ENCODE peak calls at places on chromosome 1, in six cellular contexts. F is A549, V is K562, Y is endothelial cell of umbilical vein, C is GM12878, S is HepG2. L is an unnamed sample.
A peak's percentile ranks its signal among the peaks of the same experiment; 100 is the strongest.

GRCh38 chr1:22712502-22713271 is 2.0 kb downstream of the EPHB2 start:
- DNase-seq in F (no peak), V (no peak), Y (peak; percentile 70), C (no peak), S (no peak), L (peak; percentile 86)

GRCh38 chr1:236523704-236524141 is at the start of gene LGALS8:
- DNase-seq in F (peak; percentile 82), V (peak; percentile 90), Y (peak; percentile 83), C (no peak), S (peak; percentile 43), L (peak; percentile 67)

GRCh38 chr1:86765073-86765472 is 60.7 kb downstream of the SH3GLB1 start:
- DNase-seq in F (no peak), V (peak; percentile 78), Y (no peak), C (no peak), S (no peak), L (no peak)

GRCh38 chr1:181153634-181153961 is 65.1 kb downstream of the IER5 start:
- DNase-seq in F (no peak), V (no peak), Y (no peak), C (no peak), S (no peak), L (no peak)

GRCh38 chr1:147843486-147843885 is 59.1 kb upstream of the GJA8 start:
- DNase-seq in F (no peak), V (no peak), Y (no peak), C (no peak), S (no peak), L (no peak)

GRCh38 chr1:15231714-15232201 is 15.3 kb upstream of the FHAD1 start:
- DNase-seq in F (no peak), V (no peak), Y (no peak), C (peak; percentile 95), S (no peak), L (peak; percentile 25)

GRCh38 chr1:186626533-186626932 is 53.7 kb downstream of the PTGS2 start:
- DNase-seq in F (no peak), V (no peak), Y (peak; percentile 85), C (no peak), S (no peak), L (no peak)

GRCh38 chr1:213015099-213016050 is at the start of gene ANGEL2:
- DNase-seq in F (peak; percentile 98), V (peak; percentile 95), Y (peak; percentile 98), C (peak; percentile 94), S (peak; percentile 95), L (peak; percentile 98)

GRCh38 chr1:199272107-199272506 is 633.3 kb downstream of the PTPRC start:
- DNase-seq in F (no peak), V (no peak), Y (no peak), C (no peak), S (no peak), L (no peak)

GRCh38 chr1:110136911-110137310 is 13.4 kb upstream of the SLC6A17 start:
- DNase-seq in F (no peak), V (no peak), Y (no peak), C (no peak), S (peak; percentile 4), L (no peak)

GRCh38 chr1:59892836-59893811 is 33.4 kb downstream of the CYP2J2 start:
- DNase-seq in F (no peak), V (no peak), Y (no peak), C (no peak), S (no peak), L (no peak)

GRCh38 chr1:228236744-228237143 is 28.9 kb downstream of the OBSCN start:
- DNase-seq in F (peak; percentile 42), V (peak; percentile 64), Y (peak; percentile 62), C (no peak), S (peak; percentile 55), L (peak; percentile 63)

GRCh38 chr1:27233677-27234053 is 767 bp upstream of the WDTC1 start:
- DNase-seq in F (no peak), V (no peak), Y (no peak), C (no peak), S (no peak), L (peak; percentile 36)

GRCh38 chr1:213296558-213296957 is 245.5 kb downstream of the RPS6KC1 start:
- DNase-seq in F (no peak), V (peak; percentile 47), Y (no peak), C (no peak), S (no peak), L (peak; percentile 72)

GRCh38 chr1:60425528-60425927 is 352.0 kb upstream of the C1orf87 start:
- DNase-seq in F (no peak), V (peak; percentile 7), Y (peak; percentile 13), C (no peak), S (peak; percentile 30), L (peak; percentile 4)

GRCh38 chr1:936348-936747 is 12.6 kb downstream of the SAMD11 start:
- DNase-seq in F (no peak), V (no peak), Y (no peak), C (no peak), S (no peak), L (no peak)

GRCh38 chr1:177385760-177386698 is 215.3 kb downstream of the BRINP2 start:
- DNase-seq in F (no peak), V (no peak), Y (no peak), C (peak; percentile 2), S (no peak), L (no peak)

GRCh38 chr1:39672551-39672947 is 642 bp upstream of the NT5C1A start:
- DNase-seq in F (no peak), V (peak; percentile 77), Y (peak; percentile 13), C (no peak), S (no peak), L (no peak)

GRCh38 chr1:1921901-1922753 is 3.0 kb upstream of the TMEM52 start:
- DNase-seq in F (no peak), V (no peak), Y (no peak), C (no peak), S (no peak), L (no peak)

GRCh38 chr1:41321277-41321676 is 40.0 kb upstream of the FOXO6 start:
- DNase-seq in F (no peak), V (no peak), Y (no peak), C (no peak), S (no peak), L (no peak)

DNA sequence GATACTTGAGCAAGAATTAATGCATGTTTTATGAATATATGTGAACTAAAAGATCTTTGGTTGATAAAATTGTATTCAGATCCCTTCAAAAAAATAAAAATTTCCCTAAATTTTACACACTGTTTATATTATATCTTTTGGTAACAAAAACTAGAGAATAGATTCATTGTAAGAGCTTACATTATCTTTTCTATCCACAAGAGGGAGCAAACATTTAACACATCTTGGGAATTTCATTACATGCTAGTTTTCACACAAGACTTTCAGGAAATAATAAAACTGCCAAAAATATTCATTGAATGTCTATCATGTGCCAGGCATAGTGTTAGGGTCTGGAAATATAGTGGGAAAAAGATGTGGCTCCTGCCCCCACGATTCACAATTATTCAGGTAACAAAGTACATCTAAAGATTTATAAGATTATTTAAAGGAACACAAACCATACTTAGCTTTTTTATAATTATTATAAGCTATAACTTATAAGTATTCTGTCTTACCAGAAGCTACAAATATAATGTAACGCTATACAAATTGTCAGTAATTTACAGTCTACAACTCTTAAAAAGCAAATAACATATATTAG is 30.6 kb downstream of the FAF1 start:
- DNase-seq in F (peak; percentile 39), V (peak; percentile 21), Y (peak; percentile 52), C (no peak), S (peak; percentile 47), L (peak; percentile 49)
- TF ChIP-seq CTCF in F (peak; percentile 61), V (peak; percentile 74), Y (peak; percentile 23), C (peak; percentile 29), S (peak; percentile 38), L (no peak)

GRCh38 chr1:5424802-5425201 is 567.4 kb downstream of the NPHP4 start:
- DNase-seq in F (no peak), V (no peak), Y (no peak), C (no peak), S (no peak), L (no peak)
- H3K4me3 ChIP-seq in F (no peak overlapping the region), V (no peak overlapping the region), Y (no peak overlapping the region), C (no peak overlapping the region), S (no peak overlapping the region), L (no peak overlapping the region)

DNA sequence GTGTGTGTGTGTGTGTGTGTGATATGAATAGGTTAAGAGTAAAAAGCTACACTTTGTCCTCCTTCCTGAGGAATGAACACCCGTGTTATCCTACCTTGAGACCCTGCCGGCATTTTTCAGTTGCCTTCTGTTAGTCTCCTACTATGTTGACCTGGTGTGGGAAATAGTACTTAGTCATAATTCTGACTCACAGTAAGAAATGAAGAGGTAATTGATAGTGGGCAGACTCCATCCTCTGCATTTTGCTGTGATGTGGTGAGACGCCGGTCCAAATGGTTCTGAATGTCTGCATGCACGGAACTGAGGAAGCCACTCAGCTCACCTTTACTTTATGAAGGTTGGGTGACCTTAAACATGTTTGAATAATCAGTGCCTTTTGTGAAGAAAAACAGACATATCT is 12.6 kb downstream of the CD101 start:
- DNase-seq in F (no peak), V (no peak), Y (no peak), C (no peak), S (no peak), L (no peak)
- TF ChIP-seq MYC in F (no peak), V (no peak), Y (no peak), C (no peak), S (no peak), L (no peak)

GRCh38 chr1:16986596-16987361 is 6.4 kb upstream of the MFAP2 start:
- DNase-seq in F (no peak), V (peak; percentile 71), Y (no peak), C (no peak), S (no peak), L (peak; percentile 31)
- TF ChIP-seq CTCF in F (peak; percentile 35), V (peak; percentile 53), Y (peak; percentile 66), C (peak; percentile 58), S (peak; percentile 67), L (peak; percentile 68)

GRCh38 chr1:164590592-164590991 is 31.6 kb downstream of the PBX1 start:
- DNase-seq in F (no peak), V (no peak), Y (no peak), C (no peak), S (no peak), L (no peak)
- H3K4me3 ChIP-seq in F (no peak overlapping the region), V (no peak overlapping the region), Y (no peak overlapping the region), C (no peak overlapping the region), S (no peak overlapping the region), L (no peak overlapping the region)

DNA sequence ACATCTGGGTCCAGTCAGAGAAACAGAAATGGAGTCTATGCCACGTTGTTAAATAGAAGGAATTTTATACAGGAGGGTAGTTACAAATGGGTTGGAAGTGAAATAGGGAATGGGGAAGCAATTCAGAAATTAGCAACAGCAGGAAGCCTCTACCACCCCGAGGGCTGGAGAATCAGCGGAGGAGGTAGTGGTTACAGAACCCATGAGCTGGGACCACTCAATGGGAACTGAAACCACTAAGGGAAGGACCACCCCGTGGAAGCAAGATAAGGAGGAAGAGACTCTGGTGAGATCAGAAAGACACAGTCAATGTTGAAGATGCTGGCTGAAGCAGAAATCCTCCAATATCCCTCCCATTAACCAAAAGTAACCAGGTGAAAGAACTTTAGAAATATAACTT is 15.5 kb upstream of the MAST2 start:
- DNase-seq in F (no peak), V (no peak), Y (no peak), C (no peak), S (no peak), L (peak; percentile 40)
- TF ChIP-seq MYC in F (no peak), V (no peak), Y (no peak), C (no peak), S (no peak), L (no peak)

DNA sequence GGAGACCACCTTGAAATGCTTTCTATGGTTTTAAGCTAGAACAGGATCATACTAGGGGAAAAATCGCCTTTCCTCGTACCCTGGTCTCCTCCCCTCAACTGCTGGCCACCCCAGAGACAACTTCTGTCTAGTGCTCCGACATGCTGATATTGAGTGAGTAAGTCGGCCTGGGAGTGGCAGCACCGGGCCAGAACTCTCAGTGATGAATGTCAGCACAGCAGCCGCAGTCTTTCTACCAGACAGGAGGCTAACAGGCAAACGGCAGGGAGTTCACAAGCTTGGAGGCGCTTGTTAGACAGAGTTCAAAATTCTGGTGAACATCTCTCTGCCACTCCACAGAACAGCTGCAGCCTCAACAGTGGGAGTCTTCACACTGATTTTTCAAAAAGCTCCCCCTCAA is 716.9 kb downstream of the ADGRL2 start:
- DNase-seq in F (no peak), V (no peak), Y (peak; percentile 8), C (no peak), S (no peak), L (no peak)
- TF ChIP-seq CTCF in F (no peak), V (no peak), Y (no peak), C (no peak), S (no peak), L (no peak)

L was measured in NB4.